ENCODE peak calls at places on chromosomes 13 and 19, in four cellular contexts. A is Panc1, I is GM10248, B is CD14-positive monocyte. P is an unnamed sample.

GRCh38 chr13:30734434-30734833 is 909 bp upstream of the ALOX5AP start:
- DNase-seq in I (no peak), A (no peak), B (no peak), P (no peak)

GRCh38 chr13:50910483-50910805 is 853 bp downstream of the RNASEH2B start:
- DNase-seq in B (no peak), I (peak), A (no peak), P (no peak)

GRCh38 chr13:71587193-71587592 is 279.8 kb downstream of the DACH1 start:
- DNase-seq in I (no peak), B (no peak), A (no peak), P (no peak)

GRCh38 chr13:113353254-113353653 is 10.7 kb downstream of the GRTP1 start:
- DNase-seq in A (no peak), I (no peak), B (no peak), P (no peak)

GRCh38 chr19:51417807-51418152 is 338 bp upstream of the SIGLEC10 start:
- DNase-seq in I (no peak), A (no peak), B (no peak), P (peak)

GRCh38 chr13:86945596-86945995 is 725.6 kb upstream of the SLITRK5 start:
- DNase-seq in A (no peak), I (no peak), B (no peak), P (no peak)

GRCh38 chr19:39341122-39341719 is 1.0 kb upstream of the SAMD4B start:
- DNase-seq in A (no peak), B (no peak), I (no peak), P (peak)

GRCh38 chr13:82803341-82803740 is 1078.9 kb downstream of the SLITRK1 start:
- DNase-seq in A (no peak), I (no peak), B (no peak), P (no peak)

GRCh38 chr13:100611678-100612492 is 23.3 kb upstream of the GGACT start:
- DNase-seq in B (no peak), A (no peak), I (no peak), P (no peak)

GRCh38 chr13:53264751-53265150 is 236.1 kb downstream of the OLFM4 start:
- DNase-seq in A (no peak), B (no peak), I (no peak), P (no peak)

GRCh38 chr19:43229315-43229714 is 23.9 kb upstream of the PSG4 start:
- DNase-seq in B (no peak), I (no peak), A (no peak), P (no peak)

GRCh38 chr19:39558623-39559117 is 18.7 kb upstream of the EID2 start:
- DNase-seq in B (no peak), I (no peak), A (no peak), P (no peak)

GRCh38 chr19:41862445-41862986 is 2.5 kb downstream of the RPS19 start:
- DNase-seq in A (no peak), B (no peak), I (no peak), P (no peak)

GRCh38 chr19:48558018-48558684 is 6.2 kb downstream of the SULT2B1 start:
- DNase-seq in I (no peak), A (no peak), B (no peak), P (no peak)

GRCh38 chr13:27339299-27339698 is 68.7 kb downstream of the RASL11A start:
- DNase-seq in B (no peak), A (no peak), I (peak), P (peak)

GRCh38 chr19:5851302-5851701 is at the start of gene FUT3:
- DNase-seq in B (no peak), A (no peak), I (no peak), P (no peak)

GRCh38 chr19:17794731-17795494 is at the start of gene B3GNT3:
- DNase-seq in B (no peak), A (no peak), I (no peak), P (no peak)

GRCh38 chr19:35712529-35712909 is 5.3 kb upstream of the KMT2B start:
- DNase-seq in B (no peak), I (no peak), A (no peak), P (no peak)

GRCh38 chr19:48400018-48400742 is 6.7 kb downstream of the GRIN2D start:
- DNase-seq in I (peak), B (no peak), A (no peak), P (peak)

GRCh38 chr19:42480335-42481095 is 37.8 kb upstream of the CXCL17 start:
- DNase-seq in I (no peak), B (no peak), A (no peak), P (no peak)

GRCh38 chr13:93116809-93117208 is 109.8 kb upstream of the GPC6 start:
- DNase-seq in B (no peak), A (no peak), I (no peak), P (no peak)

GRCh38 chr19:18131841-18132596 is 20.9 kb upstream of the PIK3R2 start:
- DNase-seq in I (no peak), B (no peak), A (no peak), P (no peak)

GRCh38 chr13:33352023-33352422 is 66.5 kb upstream of the STARD13 start:
- DNase-seq in I (no peak), A (no peak), B (no peak), P (no peak)

GRCh38 chr19:48746738-48747575 is at the start of gene IZUMO1:
- DNase-seq in I (peak), A (peak), B (peak), P (peak)

GRCh38 chr13:100977841-100978240 is 303.2 kb upstream of the TMTC4 start:
- DNase-seq in A (no peak), I (no peak), B (no peak), P (no peak)

GRCh38 chr13:48818495-48818961 is 157.2 kb upstream of the FNDC3A start:
- DNase-seq in B (no peak), I (no peak), A (peak), P (no peak)

GRCh38 chr19:41882568-41883462 is at the start of gene ARHGEF1:
- DNase-seq in A (no peak), I (peak), B (peak), P (peak)

GRCh38 chr19:45528744-45529453 is 21.6 kb downstream of the VASP start:
- DNase-seq in B (no peak), A (no peak), I (no peak), P (peak)

GRCh38 chr19:42693760-42694350 is 46.4 kb downstream of the PSG3 start:
- DNase-seq in B (no peak), A (no peak), I (peak), P (peak)

GRCh38 chr19:18469245-18470107 is 31.5 kb upstream of the ISYNA1 start:
- DNase-seq in B (no peak), I (peak), A (no peak), P (peak)

GRCh38 chr19:38290631-38291147 is 13.4 kb upstream of the C19orf33 start:
- DNase-seq in A (no peak), I (no peak), B (no peak), P (no peak)

GRCh38 chr19:38417544-38418506 is 8.2 kb downstream of the RASGRP4 start:
- DNase-seq in I (peak), B (peak), A (no peak), P (peak)

GRCh38 chr13:45178349-45179142 is 22.3 kb downstream of the KCTD4 start:
- DNase-seq in B (no peak), I (no peak), A (no peak), P (no peak)

GRCh38 chr13:61954092-61954491 is 538.4 kb upstream of the PCDH20 start:
- DNase-seq in A (peak), B (no peak), I (no peak), P (no peak)
- TF ChIP-seq CTCF in A (peak), B (no peak), I (peak), P (no peak)

DNA sequence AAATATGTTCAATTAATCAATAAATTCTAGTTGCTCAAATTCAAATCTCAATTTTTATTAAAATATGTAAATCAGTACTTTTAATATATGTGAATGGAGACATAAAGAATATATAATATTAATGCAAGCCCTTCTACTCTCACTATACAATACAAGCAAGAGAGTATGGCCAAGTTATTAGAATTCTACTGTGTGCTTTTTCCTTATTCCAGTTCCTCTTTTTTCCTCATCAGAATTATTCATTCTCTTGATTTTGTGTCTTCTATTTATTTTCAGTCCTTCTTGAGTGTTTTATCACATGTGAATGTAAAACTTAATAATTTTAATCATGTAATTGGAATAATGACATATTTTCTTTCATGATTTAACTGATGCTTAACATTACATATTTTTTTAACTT is 276.8 kb downstream of the PCDH20 start:
- DNase-seq in B (no peak), I (no peak), A (no peak), P (no peak)
- TF ChIP-seq CTCF in B (no peak), I (no peak), A (no peak), P (no peak)

GRCh38 chr13:109764474-109765292 is 21.7 kb downstream of the IRS2 start:
- DNase-seq in A (no peak), B (peak), I (no peak), P (no peak)
- TF ChIP-seq CTCF in A (no peak), B (peak), I (no peak), P (no peak)

GRCh38 chr19:33720691-33721682 is 75.7 kb upstream of the KCTD15 start:
- DNase-seq in I (no peak), B (no peak), A (no peak), P (no peak)
- TF ChIP-seq CTCF in I (peak), B (no peak), A (no peak), P (no peak)

GRCh38 chr13:77696863-77697207 is 652 bp upstream of the SLAIN1 start:
- DNase-seq in I (no peak), B (no peak), A (no peak), P (no peak)

GRCh38 chr13:77697208-77698103 is at the start of gene SLAIN1:
- DNase-seq in B (peak), I (peak), A (no peak), P (peak)

GRCh38 chr13:77696006-77696862 is 1.3 kb upstream of the SLAIN1 start:
- DNase-seq in A (no peak), B (no peak), I (peak), P (peak)

GRCh38 chr13:77699059-77699680 is 1.7 kb downstream of the SLAIN1 start:
- DNase-seq in A (no peak), I (no peak), B (no peak), P (no peak)

GRCh38 chr13:77698211-77699058 is 948 bp downstream of the SLAIN1 start:
- DNase-seq in B (peak), A (no peak), I (peak), P (peak)
- TF ChIP-seq CTCF in B (no peak), A (no peak), I (peak), P (no peak)